ENCODE peak calls at places on chromosomes 16 and 17, in seven cellular contexts. B is fibroblast of lung, V is foreskin fibroblast, W is fibroblast of pulmonary artery, D is AG10803, U is astrocyte of the cerebellum, J is stomach. K is an unnamed sample.
A peak's percentile ranks its signal among the peaks of the same experiment; 100 is the strongest.

GRCh38 chr16:21083729-21084268 is 66.8 kb downstream of the DNAH3 start:
- DNase-seq in U (peak; percentile 12), B (peak; percentile 60), D (peak; percentile 53), J (peak; percentile 71), W (peak; percentile 71), V (peak; percentile 35), K (no peak)

GRCh38 chr16:56041556-56042140 is 149.6 kb upstream of the GNAO1 start:
- DNase-seq in B (no peak), D (no peak), V (no peak), U (no peak), W (no peak), J (no peak), K (no peak)

GRCh38 chr16:65917466-65917865 is 449.0 kb upstream of the CDH5 start:
- DNase-seq in J (no peak), B (no peak), W (no peak), D (no peak), U (no peak), V (no peak), K (no peak)

GRCh38 chr17:2685696-2686095 is 25.9 kb downstream of the CLUH start:
- DNase-seq in V (no peak), B (no peak), J (no peak), U (no peak), D (no peak), W (no peak), K (no peak)

GRCh38 chr16:2181952-2182351 is 14.5 kb downstream of the CASKIN1 start:
- DNase-seq in V (no peak), D (no peak), J (no peak), U (no peak), B (no peak), W (no peak), K (no peak)

GRCh38 chr17:73103661-73104335 is 11.3 kb upstream of the SLC39A11 start:
- DNase-seq in D (no peak), W (peak; percentile 16), J (no peak), B (peak; percentile 22), V (no peak), U (peak; percentile 27), K (no peak)

GRCh38 chr17:28940675-28941074 is 10.6 kb downstream of the PHF12 start:
- DNase-seq in V (no peak), U (no peak), B (no peak), J (no peak), W (no peak), D (no peak), K (peak; percentile 84)

GRCh38 chr17:9487406-9487805 is 88.2 kb downstream of the STX8 start:
- DNase-seq in U (peak; percentile 85), D (no peak), V (no peak), J (no peak), B (no peak), W (no peak), K (no peak)

GRCh38 chr17:4542003-4542725 is 13.0 kb downstream of the MYBBP1A start:
- DNase-seq in V (no peak), U (no peak), J (no peak), D (no peak), W (no peak), B (no peak), K (no peak)

GRCh38 chr16:71637398-71637797 is 11.4 kb downstream of the MARVELD3 start:
- DNase-seq in U (peak; percentile 82), W (peak; percentile 77), D (peak; percentile 64), V (peak; percentile 20), B (no peak), J (no peak), K (no peak)

GRCh38 chr17:35448214-35448898 is at the start of gene SLFN13:
- DNase-seq in J (peak; percentile 87), V (peak; percentile 57), B (peak; percentile 49), U (peak; percentile 41), W (peak; percentile 64), D (peak; percentile 8), K (no peak)

GRCh38 chr17:66301418-66301863 is 972 bp upstream of the PRKCA start:
- DNase-seq in V (no peak), B (no peak), D (no peak), W (no peak), U (no peak), J (no peak), K (no peak)

GRCh38 chr16:53756329-53756996 is 52.5 kb downstream of the FTO start:
- DNase-seq in V (no peak), D (no peak), B (peak; percentile 51), J (no peak), U (no peak), W (no peak), K (peak; percentile 63)

GRCh38 chr16:25988089-25988488 is 296.3 kb downstream of the HS3ST4 start:
- DNase-seq in J (no peak), B (no peak), V (no peak), D (no peak), W (no peak), U (no peak), K (no peak)

GRCh38 chr16:72434159-72434558 is 262.2 kb upstream of the PMFBP1 start:
- DNase-seq in V (peak; percentile 26), J (no peak), W (peak; percentile 71), B (peak; percentile 71), D (peak; percentile 39), U (peak; percentile 31), K (no peak)

GRCh38 chr17:47997595-47997994 is 26.7 kb downstream of the CDK5RAP3 start:
- DNase-seq in D (no peak), B (no peak), U (no peak), J (no peak), V (no peak), W (no peak), K (no peak)

GRCh38 chr16:12178251-12178990 is 201.9 kb downstream of the SNX29 start:
- DNase-seq in U (peak; percentile 57), B (peak; percentile 62), J (no peak), D (peak; percentile 91), V (peak; percentile 35), W (peak; percentile 82), K (no peak)

GRCh38 chr16:85288869-85289660 is 176.8 kb upstream of the CIBAR2 start:
- DNase-seq in V (no peak), B (no peak), U (no peak), J (peak; percentile 43), W (no peak), D (no peak), K (no peak)

GRCh38 chr17:34556951-34557350 is 22.4 kb upstream of the TMEM132E start:
- DNase-seq in U (no peak), D (no peak), W (no peak), B (no peak), V (no peak), J (no peak), K (no peak)

GRCh38 chr16:4728676-4729075 is 5.4 kb downstream of the ANKS3 start:
- DNase-seq in B (no peak), D (no peak), W (no peak), J (no peak), U (no peak), V (no peak), K (no peak)

GRCh38 chr17:73155410-73156165 is 9.2 kb upstream of the SSTR2 start:
- DNase-seq in V (no peak), W (no peak), J (no peak), D (no peak), B (no peak), U (no peak), K (no peak)

GRCh38 chr17:51840688-51841087 is 317.8 kb downstream of the CA10 start:
- DNase-seq in W (no peak), B (no peak), U (no peak), D (no peak), J (no peak), V (no peak), K (no peak)

GRCh38 chr17:40159456-40159855 is 17.8 kb upstream of the RAPGEFL1 start:
- DNase-seq in W (no peak), D (no peak), V (no peak), J (no peak), B (no peak), U (no peak), K (no peak)
- TF ChIP-seq CTCF in W (no peak), D (no peak), V (no peak), J (no peak), B (no peak), U (no peak), K (no peak)

GRCh38 chr17:60766778-60767190 is 89.1 kb downstream of the BCAS3 start:
- DNase-seq in D (no peak), W (no peak), J (no peak), V (no peak), U (no peak), B (no peak), K (no peak)
- H3K4me3 ChIP-seq in D (no peak overlapping the region), W (no peak overlapping the region), J (no peak overlapping the region), V (no peak overlapping the region), U (no peak overlapping the region), B (no peak overlapping the region), K (no peak overlapping the region)

DNA sequence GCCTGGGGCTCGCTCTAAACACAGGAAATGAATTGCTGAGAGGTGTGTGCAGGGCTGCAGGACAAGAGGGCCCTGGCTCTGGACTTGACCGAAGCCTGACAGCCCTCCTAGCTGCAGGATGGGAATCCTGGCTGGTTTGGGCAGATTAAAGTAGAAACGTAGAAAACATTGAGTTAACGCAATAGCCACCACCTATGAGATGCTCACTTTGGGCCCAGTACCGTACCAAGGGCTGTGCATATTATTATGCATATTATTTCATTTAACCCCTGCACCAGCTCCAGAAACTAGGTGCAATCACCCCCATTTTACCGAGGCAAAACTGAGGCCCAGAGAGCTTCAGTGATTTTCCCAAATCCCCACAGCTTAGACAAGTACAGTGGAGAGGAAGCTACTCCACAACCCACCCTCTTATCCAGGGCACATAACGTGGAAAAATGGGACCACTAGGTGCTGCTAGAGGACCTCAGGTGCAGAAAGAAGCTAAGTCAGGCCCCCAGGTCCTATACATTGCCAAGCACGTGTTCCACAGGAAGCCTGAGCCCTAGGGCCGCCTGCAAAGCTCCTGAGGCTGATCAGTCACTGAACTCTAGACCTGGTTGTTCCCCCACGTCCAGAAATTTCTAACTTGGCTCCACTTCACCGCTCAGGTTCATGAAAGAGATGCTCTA is 79.2 kb downstream of the MYH11 start:
- DNase-seq in U (peak; percentile 41), D (peak; percentile 31), B (peak; percentile 64), V (peak; percentile 21), J (no peak), W (peak; percentile 74), K (peak; percentile 27)
- TF ChIP-seq CTCF in U (peak; percentile 70), D (peak; percentile 55), B (peak; percentile 57), V (peak; percentile 58), J (no peak), W (peak; percentile 59), K (peak; percentile 45)

DNA sequence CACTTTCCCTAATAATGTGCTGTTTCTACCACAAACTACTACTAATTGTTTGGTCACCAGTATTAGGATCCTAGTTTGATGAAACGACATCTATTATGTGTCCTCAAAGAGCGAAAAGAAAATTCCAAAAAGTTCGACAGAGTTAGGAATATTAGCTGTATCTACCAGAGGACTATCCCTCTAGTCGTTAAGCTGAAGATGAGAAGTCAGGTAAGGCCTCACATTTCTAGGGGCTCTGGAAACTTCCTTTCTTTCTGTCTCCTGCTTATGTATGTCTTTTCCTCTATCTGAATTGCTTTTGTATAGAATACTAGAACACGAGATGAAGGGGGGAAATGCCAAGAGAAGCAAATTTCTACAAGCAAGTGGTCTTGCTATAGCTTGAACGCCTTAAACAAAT is 1.6 kb downstream of the GLG1 start:
- DNase-seq in U (no peak), B (no peak), W (no peak), J (no peak), D (no peak), V (no peak), K (no peak)
- H3K4me3 ChIP-seq in U (peak overlapping the region; percentile 91), B (peak overlapping the region; percentile 96), W (peak overlapping the region; percentile 91), J (peak overlapping the region; percentile 94), D (peak overlapping the region; percentile 98), V (peak overlapping the region; percentile 90), K (peak overlapping the region; percentile 95)